ENCODE peak calls at places on chromosomes 16 and 17, in four cellular contexts. N is SK-N-SH, V is K562, G is HCT116. P is an unnamed sample.

GRCh38 chr17:37045271-37045946 is 96.7 kb downstream of the AATF start:
- DNase-seq in N (no peak), V (no peak), G (no peak), P (no peak)

GRCh38 chr16:11010576-11011221 is 66.3 kb downstream of the CLEC16A start:
- DNase-seq in N (no peak), V (no peak), G (no peak), P (no peak)

GRCh38 chr17:48544356-48545021 is 420 bp downstream of the HOXB2 start:
- DNase-seq in N (no peak), V (peak; percentile 61), G (no peak), P (peak; percentile 80)

GRCh38 chr16:72400257-72401078 is 228.5 kb upstream of the PMFBP1 start:
- DNase-seq in N (peak; percentile 54), V (peak; percentile 52), G (peak; percentile 28), P (peak; percentile 19)

GRCh38 chr17:38628441-38628840 is 22.7 kb upstream of the SRCIN1 start:
- DNase-seq in N (peak; percentile 58), V (peak; percentile 81), G (peak; percentile 67), P (peak; percentile 85)

GRCh38 chr17:45648642-45649041 is 135.5 kb upstream of the CRHR1 start:
- DNase-seq in N (peak; percentile 26), V (peak; percentile 27), G (no peak), P (no peak)

GRCh38 chr16:70610273-70611223 is 35.8 kb upstream of the IL34 start:
- DNase-seq in N (no peak), V (peak; percentile 10), G (no peak), P (no peak)

GRCh38 chr17:77227461-77228223 is 86.9 kb downstream of the SEC14L1 start:
- DNase-seq in N (no peak), V (no peak), G (no peak), P (no peak)

GRCh38 chr17:75265614-75266314 is 4.1 kb downstream of the MRPS7 start:
- DNase-seq in N (peak; percentile 12), V (no peak), G (no peak), P (no peak)

GRCh38 chr17:12463102-12463501 is 202.6 kb upstream of the MYOCD start:
- DNase-seq in N (no peak), V (no peak), G (no peak), P (no peak)

GRCh38 chr17:8126306-8127066 is 2.6 kb upstream of the HES7 start:
- DNase-seq in N (peak; percentile 84), V (peak; percentile 71), G (no peak), P (no peak)

GRCh38 chr17:83181991-83182619 is 102.7 kb downstream of the METRNL start:
- DNase-seq in N (no peak), V (no peak), G (no peak), P (no peak)

GRCh38 chr16:75420987-75421819 is 12.1 kb downstream of the CFDP1 start:
- DNase-seq in N (peak; percentile 71), V (peak; percentile 42), G (no peak), P (no peak)

GRCh38 chr17:73838815-73839214 is 194.6 kb upstream of the SDK2 start:
- DNase-seq in N (peak; percentile 67), V (no peak), G (no peak), P (no peak)

GRCh38 chr16:67279296-67280089 is at the start of gene PLEKHG4:
- DNase-seq in N (peak; percentile 99), V (no peak), G (peak; percentile 52), P (peak; percentile 89)
- TF ChIP-seq JUND in N (no peak), V (no peak), G (no peak), P (no peak)

GRCh38 chr16:57503366-57503765 is 17.1 kb upstream of the DOK4 start:
- DNase-seq in N (no peak), V (peak; percentile 54), G (no peak), P (no peak)
- TF ChIP-seq JUND in N (no peak), V (no peak), G (no peak), P (no peak)

GRCh38 chr16:31242197-31242596 is 17.6 kb upstream of the ITGAM start:
- DNase-seq in N (no peak), V (peak; percentile 2), G (no peak), P (no peak)
- TF ChIP-seq JUND in N (no peak), V (no peak), G (no peak), P (no peak)

GRCh38 chr16:828891-829290 is 28.4 kb upstream of the GNG13 start:
- DNase-seq in N (no peak), V (no peak), G (no peak), P (no peak)
- TF ChIP-seq JUND in N (no peak), V (no peak), G (no peak), P (no peak)

GRCh38 chr17:3750926-3751325 is 27.2 kb downstream of the HASPIN start:
- DNase-seq in N (no peak), V (no peak), G (no peak), P (no peak)
- TF ChIP-seq JUND in N (no peak), V (no peak), G (no peak), P (no peak)